ENCODE peak calls at places on chromosomes 11 and 22, in ten cellular contexts. I is GM12878, A is ovary, T is sigmoid colon, H is A549, R is IMR-90, V is adrenal gland, K is heart left ventricle, B is gastrocnemius medialis, X is body of pancreas. Y is an unnamed sample.

GRCh38 chr22:32794449-32795213 is 6.9 kb upstream of the TIMP3 start:
- DNase-seq in R (peak), A (no peak), T (no peak), X (no peak), H (no peak), K (no peak), I (no peak), B (no peak), V (no peak), Y (no peak)

GRCh38 chr11:123700774-123701173 is 40.7 kb downstream of the ZNF202 start:
- DNase-seq in K (no peak), R (no peak), H (no peak), A (no peak), X (no peak), V (no peak), I (no peak), B (no peak), T (no peak), Y (no peak)

GRCh38 chr22:42752230-42752746 is 31.6 kb upstream of the A4GALT start:
- DNase-seq in A (no peak), T (no peak), B (no peak), R (no peak), X (no peak), I (no peak), H (peak), V (no peak), K (no peak), Y (no peak)

GRCh38 chr22:43334378-43334777 is 8.8 kb downstream of the SCUBE1 start:
- DNase-seq in B (no peak), A (no peak), R (no peak), V (no peak), X (no peak), K (no peak), T (no peak), H (no peak), I (no peak), Y (no peak)

GRCh38 chr11:85590848-85591483 is 36.2 kb downstream of the DLG2 start:
- DNase-seq in R (peak), X (no peak), I (no peak), A (no peak), H (peak), T (no peak), K (no peak), B (no peak), V (no peak), Y (no peak)

GRCh38 chr11:2790581-2790925 is 90.8 kb upstream of the KCNQ1OT1 start:
- DNase-seq in B (no peak), T (peak), X (peak), R (no peak), I (no peak), K (peak), V (no peak), H (no peak), A (peak), Y (peak)

GRCh38 chr11:7512525-7513209 is 1.1 kb upstream of the PPFIBP2 start:
- DNase-seq in X (peak), R (no peak), K (peak), T (peak), I (no peak), V (peak), H (no peak), A (peak), B (peak), Y (peak)

GRCh38 chr11:82981852-82982251 is 80.3 kb downstream of the DDIAS start:
- DNase-seq in H (no peak), X (no peak), V (no peak), R (no peak), I (no peak), A (no peak), T (no peak), B (no peak), K (no peak), Y (no peak)

GRCh38 chr11:9675691-9676090 is 11.8 kb downstream of the SWAP70 start:
- DNase-seq in X (no peak), V (no peak), A (no peak), H (no peak), R (no peak), K (no peak), I (no peak), T (no peak), B (no peak), Y (no peak)

GRCh38 chr11:88015170-88015569 is 160.1 kb downstream of the RAB38 start:
- DNase-seq in H (no peak), X (no peak), I (no peak), B (no peak), A (no peak), R (no peak), K (no peak), V (no peak), T (no peak), Y (no peak)

GRCh38 chr22:37824674-37825641 is 1.8 kb downstream of the GALR3 start:
- DNase-seq in X (no peak), K (no peak), B (no peak), T (no peak), A (peak), I (no peak), R (no peak), V (no peak), H (no peak), Y (peak)

GRCh38 chr11:76577199-76577920 is 93.2 kb downstream of the LRRC32 start:
- DNase-seq in K (peak), A (no peak), V (peak), H (peak), I (no peak), X (no peak), T (peak), B (no peak), R (peak), Y (peak)

GRCh38 chr22:29266564-29267461 is 968 bp downstream of the RHBDD3 start:
- DNase-seq in R (peak), X (peak), V (peak), A (no peak), H (no peak), I (no peak), B (no peak), T (no peak), K (no peak), Y (no peak)

GRCh38 chr11:83827520-83827919 is 541.4 kb upstream of the CCDC90B start:
- DNase-seq in H (no peak), K (no peak), V (no peak), B (no peak), R (peak), T (no peak), I (no peak), X (no peak), A (no peak), Y (no peak)

GRCh38 chr11:94840209-94840608 is 72.1 kb downstream of the AMOTL1 start:
- DNase-seq in I (no peak), K (no peak), H (no peak), A (no peak), X (no peak), R (peak), V (no peak), T (no peak), B (no peak), Y (no peak)

GRCh38 chr11:95592455-95592854 is 197.1 kb downstream of the FAM76B start:
- DNase-seq in B (no peak), A (peak), V (no peak), K (no peak), H (no peak), R (peak), T (no peak), I (no peak), X (no peak), Y (no peak)

GRCh38 chr22:39571538-39571937 is 985 bp downstream of the CACNA1I start:
- DNase-seq in K (no peak), H (no peak), X (no peak), V (no peak), I (no peak), R (no peak), T (no peak), B (no peak), A (no peak), Y (no peak)

GRCh38 chr11:100328626-100329340 is 358.3 kb upstream of the ARHGAP42 start:
- DNase-seq in K (no peak), T (no peak), A (no peak), I (no peak), H (peak), B (no peak), X (no peak), V (no peak), R (peak), Y (no peak)

GRCh38 chr11:73257342-73258103 is 14.6 kb upstream of the P2RY6 start:
- DNase-seq in X (no peak), H (peak), I (no peak), K (no peak), B (no peak), A (peak), V (peak), R (peak), T (peak), Y (peak)

GRCh38 chr11:123033895-123034294 is 28.0 kb downstream of the HSPA8 start:
- DNase-seq in I (no peak), X (no peak), K (no peak), V (peak), H (no peak), R (no peak), B (no peak), T (no peak), A (no peak), Y (no peak)

GRCh38 chr11:37511425-37511933 is 913.4 kb upstream of the RAG2 start:
- DNase-seq in B (no peak), I (no peak), A (no peak), T (no peak), H (no peak), R (peak), X (no peak), V (no peak), K (no peak), Y (no peak)

GRCh38 chr11:19365743-19366410 is 125.1 kb upstream of the E2F8 start:
- DNase-seq in X (no peak), A (no peak), K (no peak), I (no peak), V (no peak), B (no peak), H (no peak), R (no peak), T (no peak), Y (no peak)

GRCh38 chr11:111376453-111376871 is 2.6 kb downstream of the POU2AF1 start:
- DNase-seq in B (no peak), T (no peak), I (no peak), H (no peak), X (no peak), V (no peak), R (no peak), K (no peak), A (no peak), Y (no peak)
- TF ChIP-seq POLR2A in B (no peak), T (no peak), I (no peak), H (no peak), X (no peak), V (no peak), R (no peak), K (no peak), A (no peak), Y (no peak)

GRCh38 chr11:15011741-15012140 is 39.6 kb upstream of the CALCA start:
- DNase-seq in A (no peak), T (no peak), R (no peak), H (no peak), B (no peak), I (no peak), X (no peak), K (no peak), V (no peak), Y (no peak)
- H3K4me3 ChIP-seq in A (no peak), T (no peak), R (no peak), H (no peak), B (no peak), I (no peak), X (no peak), K (no peak), V (no peak), Y (no peak)

GRCh38 chr11:74988541-74989268 is at the start of gene NEU3:
- DNase-seq in A (peak), V (peak), R (peak), I (peak), X (peak), T (peak), H (peak), B (peak), K (peak), Y (peak)
- TF ChIP-seq POLR2A in A (no peak), V (no peak), R (peak), I (peak), X (no peak), T (no peak), H (peak), B (peak), K (peak), Y (no peak)

DNA sequence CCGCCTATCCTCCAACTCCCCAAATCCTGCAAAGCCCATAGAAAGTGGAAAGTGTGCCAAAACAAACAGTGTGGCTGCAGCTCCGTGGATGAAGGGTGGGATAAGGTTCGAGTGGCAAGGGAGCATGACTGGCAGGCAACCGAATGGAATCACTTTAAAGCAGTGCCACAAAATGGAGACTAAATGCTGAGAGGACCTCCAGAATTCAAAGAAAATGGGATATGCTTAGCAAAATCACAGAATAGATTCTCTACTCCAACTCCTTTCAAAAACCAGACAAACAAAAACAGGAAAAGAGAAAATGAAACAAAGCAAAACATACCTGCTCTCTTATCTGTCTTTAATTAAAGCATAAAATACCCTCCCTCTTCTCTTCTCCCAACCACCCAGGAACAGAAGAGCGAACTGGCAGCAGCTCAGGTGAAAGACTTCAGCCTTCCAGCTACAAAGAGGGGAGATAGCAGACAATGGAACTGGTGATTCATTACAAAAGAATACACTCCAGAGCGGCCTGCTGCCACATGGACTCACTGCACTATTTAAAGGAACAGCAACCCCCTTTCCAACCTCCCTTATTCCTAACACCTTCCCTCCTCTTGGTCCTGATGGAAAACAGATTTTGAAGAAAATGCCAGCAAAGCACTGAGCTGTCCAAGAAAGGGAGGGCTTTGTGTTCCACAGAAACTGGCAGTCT is 118.5 kb downstream of the APOL5 start:
- DNase-seq in B (peak), H (peak), R (peak), A (peak), I (no peak), X (peak), T (peak), K (peak), V (peak), Y (no peak)
- H3K4me3 ChIP-seq in B (peak), H (peak), R (peak), A (peak), I (no peak), X (no peak), T (peak), K (peak), V (peak), Y (peak)

GRCh38 chr11:4026389-4026788 is 68.2 kb upstream of the RRM1 start:
- DNase-seq in A (no peak), X (peak), H (no peak), K (no peak), T (no peak), R (no peak), I (no peak), B (no peak), V (no peak), Y (no peak)

GRCh38 chr11:4022669-4023068 is 71.9 kb upstream of the RRM1 start:
- DNase-seq in B (no peak), R (no peak), A (no peak), H (no peak), X (no peak), I (no peak), K (no peak), V (no peak), T (no peak), Y (no peak)

GRCh38 chr11:4027746-4028145 is 66.9 kb upstream of the RRM1 start:
- DNase-seq in I (no peak), X (no peak), B (no peak), V (no peak), H (no peak), T (no peak), R (peak), A (no peak), K (no peak), Y (no peak)

GRCh38 chr11:4025248-4025956 is 69.2 kb upstream of the RRM1 start:
- DNase-seq in K (no peak), B (no peak), V (no peak), X (no peak), T (no peak), A (no peak), H (no peak), I (no peak), R (peak), Y (no peak)

GRCh38 chr11:4025957-4026324 is 68.7 kb upstream of the RRM1 start:
- DNase-seq in R (peak), A (no peak), I (no peak), X (no peak), T (no peak), B (no peak), H (no peak), V (no peak), K (no peak), Y (no peak)
- TF ChIP-seq POLR2A in R (no peak), A (no peak), I (no peak), X (no peak), T (no peak), B (no peak), H (no peak), V (no peak), K (no peak), Y (no peak)